ENCODE peak calls at places on chromosomes 2 and 18, in seven cellular contexts. A is cardiac fibroblast, K is sciatic nerve, N is NB4, E is NCI-H1417, V is astrocyte of the cerebellum, B is SW 1271. R is an unnamed sample.

GRCh38 chr2:218999881-219000568 is 6.8 kb upstream of the CRYBA2 start:
- DNase-seq in A (no peak), V (no peak), N (no peak), K (no peak), B (no peak), E (peak), R (no peak)

GRCh38 chr2:59988337-59988736 is 565.1 kb downstream of the BCL11A start:
- DNase-seq in V (no peak), E (no peak), B (no peak), N (no peak), K (no peak), A (no peak), R (no peak)

GRCh38 chr18:58967643-58968291 is 103.1 kb downstream of the ZNF532 start:
- DNase-seq in A (no peak), N (no peak), K (no peak), E (no peak), V (no peak), B (no peak), R (no peak)

GRCh38 chr18:22846088-22846683 is 86.9 kb upstream of the RBBP8 start:
- DNase-seq in V (no peak), N (peak), E (peak), B (no peak), K (no peak), A (peak), R (peak)

GRCh38 chr2:240298316-240298790 is 137.1 kb upstream of the GPC1 start:
- DNase-seq in B (no peak), E (no peak), K (no peak), N (no peak), V (no peak), A (no peak), R (no peak)

GRCh38 chr18:34122724-34123334 is 101.9 kb downstream of the NOL4 start:
- DNase-seq in E (peak), V (peak), N (peak), K (no peak), B (peak), A (peak), R (peak)

GRCh38 chr2:189885368-189885767 is 101.1 kb downstream of the PMS1 start:
- DNase-seq in E (no peak), B (no peak), A (no peak), V (no peak), K (no peak), N (no peak), R (no peak)

GRCh38 chr2:26528186-26528585 is 50.3 kb upstream of the OTOF start:
- DNase-seq in K (no peak), E (no peak), B (no peak), V (no peak), N (no peak), A (no peak), R (no peak)

GRCh38 chr2:132911726-132912724 is 242.0 kb upstream of the LYPD1 start:
- DNase-seq in B (no peak), V (no peak), A (peak), E (no peak), N (no peak), K (no peak), R (no peak)

GRCh38 chr2:58967736-58968135 is 726.6 kb upstream of the FANCL start:
- DNase-seq in E (no peak), V (no peak), A (no peak), N (no peak), B (no peak), K (peak), R (peak)

GRCh38 chr2:168851674-168852320 is 38.4 kb downstream of the SPC25 start:
- DNase-seq in N (no peak), A (peak), E (peak), K (no peak), B (peak), V (peak), R (peak)

GRCh38 chr2:109089602-109090300 is 39.3 kb upstream of the SH3RF3 start:
- DNase-seq in K (no peak), V (no peak), N (no peak), B (no peak), E (no peak), A (peak), R (no peak)

GRCh38 chr18:41783879-41784278 is 171.2 kb upstream of the PIK3C3 start:
- DNase-seq in V (no peak), K (no peak), N (no peak), B (no peak), A (no peak), E (no peak), R (no peak)

R was measured in OCI-M1.